ENCODE peak calls at places on chromosomes 5 and 9, in six cellular contexts. X is progenitor cell of endocrine pancreas; G is nucleus accumbens; T is A549; F is effector memory CD8-positive, alpha-beta T cell; Z is HCT116. B is an unnamed sample.

GRCh38 chr9:5493597-5494511 is 16.5 kb upstream of the PDCD1LG2 start:
- DNase-seq in X (no peak), G (no peak), T (no peak), F (no peak), Z (no peak), B (no peak)

GRCh38 chr9:107039546-107039945 is 176.6 kb downstream of the ZNF462 start:
- DNase-seq in X (no peak), G (no peak), T (no peak), F (no peak), Z (no peak), B (no peak)

GRCh38 chr5:109324351-109324750 is 85.4 kb downstream of the PJA2 start:
- DNase-seq in X (no peak), G (no peak), T (no peak), F (no peak), Z (no peak), B (no peak)

GRCh38 chr5:45454114-45454513 is 242.1 kb downstream of the HCN1 start:
- DNase-seq in X (no peak), G (no peak), T (no peak), F (no peak), Z (peak), B (no peak)

GRCh38 chr9:14346826-14347407 is 33.0 kb upstream of the NFIB start:
- DNase-seq in X (no peak), G (no peak), T (no peak), F (no peak), Z (no peak), B (peak)

GRCh38 chr9:36995927-36996471 is 38.1 kb downstream of the PAX5 start:
- DNase-seq in X (peak), G (no peak), T (peak), F (peak), Z (peak), B (peak)

GRCh38 chr5:144183254-144183889 is 12.7 kb downstream of the KCTD16 start:
- DNase-seq in X (no peak), G (no peak), T (peak), F (no peak), Z (no peak), B (no peak)

GRCh38 chr5:42943931-42944631 is 96.0 kb downstream of the ANXA2R start:
- DNase-seq in X (no peak), G (no peak), T (no peak), F (no peak), Z (no peak), B (peak)

GRCh38 chr5:34658023-34658422 is 1.9 kb downstream of the RAI14 start:
- DNase-seq in X (no peak), G (no peak), T (peak), F (no peak), Z (no peak), B (no peak)

GRCh38 chr5:93126634-93127033 is 454.4 kb downstream of the NR2F1-AS1 start:
- DNase-seq in X (no peak), G (no peak), T (no peak), F (no peak), Z (no peak), B (no peak)

GRCh38 chr5:194102-194501 is 2.8 kb downstream of the LRRC14B start:
- DNase-seq in X (no peak), G (no peak), T (no peak), F (no peak), Z (no peak), B (no peak)

GRCh38 chr9:112072721-112073553 is 102.2 kb downstream of the SUSD1 start:
- DNase-seq in X (no peak), G (no peak), T (no peak), F (no peak), Z (no peak), B (no peak)

GRCh38 chr9:97615439-97616072 is 17.6 kb downstream of the TSTD2 start:
- DNase-seq in X (peak), G (no peak), T (peak), F (peak), Z (peak), B (peak)

GRCh38 chr9:69495331-69495730 is 170.3 kb downstream of the ENTREP1 start:
- DNase-seq in X (no peak), G (no peak), T (no peak), F (no peak), Z (no peak), B (no peak)

GRCh38 chr5:163401271-163401670 is 36.1 kb upstream of the CCNG1 start:
- DNase-seq in X (no peak), G (no peak), T (no peak), F (no peak), Z (no peak), B (no peak)

GRCh38 chr5:59126665-59127354 is 543.9 kb downstream of the RAB3C start:
- DNase-seq in X (no peak), G (no peak), T (no peak), F (no peak), Z (no peak), B (no peak)

GRCh38 chr5:43602456-43602817 is 543 bp upstream of the NNT start:
- DNase-seq in X (peak), G (no peak), T (peak), F (peak), Z (no peak), B (no peak)